ENCODE peak calls at places on chromosomes 6 and 20, in ten cellular contexts. I is CD4-positive, alpha-beta memory T cell; E is adipocyte; W is adrenal gland; G is PC-9; Z is fibroblast of mammary gland; H is aorta; Y is epithelial cell of esophagus; R is right lobe of liver; O is fibroblast of lung. Q is an unnamed sample.
A peak's percentile ranks its signal among the peaks of the same experiment; 100 is the strongest.

GRCh38 chr6:34392497-34393190 is at the start of gene NUDT3:
- DNase-seq in W (peak; percentile 94), O (peak; percentile 94), E (peak; percentile 98), Y (peak; percentile 90), I (peak; percentile 93), G (peak; percentile 83), Z (peak; percentile 91), H (peak; percentile 97), R (peak; percentile 96), Q (peak; percentile 95)

GRCh38 chr6:159943101-159943632 is 25.7 kb upstream of the IGF2R start:
- DNase-seq in O (peak; percentile 72), R (no peak), G (no peak), Z (peak; percentile 75), Y (peak; percentile 17), I (no peak), E (peak; percentile 75), H (no peak), W (no peak), Q (peak; percentile 47)

GRCh38 chr20:44129996-44130718 is 56.8 kb downstream of the JPH2 start:
- DNase-seq in I (no peak), E (no peak), Z (peak; percentile 38), H (peak; percentile 50), G (no peak), Y (no peak), O (no peak), R (no peak), W (no peak), Q (no peak)

GRCh38 chr20:2755451-2756055 is 44.9 kb downstream of the CPXM1 start:
- DNase-seq in H (no peak), G (no peak), E (no peak), I (no peak), W (no peak), O (no peak), Z (no peak), R (no peak), Y (no peak), Q (no peak)

GRCh38 chr6:8526619-8527018 is 91.3 kb upstream of the SLC35B3 start:
- DNase-seq in Z (no peak), G (no peak), W (no peak), R (no peak), H (no peak), O (no peak), E (no peak), Y (no peak), I (no peak), Q (no peak)

GRCh38 chr6:164322533-164322932 is 908.0 kb downstream of the QKI start:
- DNase-seq in R (no peak), H (no peak), E (peak; percentile 2), G (peak; percentile 57), O (peak; percentile 1), Z (peak; percentile 97), Y (peak; percentile 81), W (no peak), I (no peak), Q (peak; percentile 89)

GRCh38 chr6:80382796-80383195 is 276.3 kb downstream of the BCKDHB start:
- DNase-seq in H (no peak), Z (no peak), I (no peak), W (no peak), Y (no peak), E (peak; percentile 10), O (peak; percentile 54), R (no peak), G (no peak), Q (peak; percentile 54)

GRCh38 chr6:13923527-13924145 is 1.1 kb upstream of the RNF182 start:
- DNase-seq in Z (peak; percentile 72), I (no peak), E (peak; percentile 70), H (no peak), O (peak; percentile 51), G (no peak), Y (no peak), W (no peak), R (no peak), Q (peak; percentile 64)

GRCh38 chr6:100171533-100172321 is 177.7 kb upstream of the MCHR2 start:
- DNase-seq in R (no peak), Y (peak; percentile 63), I (no peak), E (peak; percentile 56), G (no peak), O (no peak), Z (peak; percentile 65), H (no peak), W (no peak), Q (no peak)

GRCh38 chr6:33905081-33905609 is 101.3 kb upstream of the MLN start:
- DNase-seq in Z (no peak), W (no peak), R (peak; percentile 22), E (no peak), Y (no peak), H (no peak), I (peak; percentile 73), O (no peak), G (no peak), Q (no peak)

GRCh38 chr20:24620937-24621519 is 151.6 kb downstream of the SYNDIG1 start:
- DNase-seq in Y (no peak), W (no peak), H (no peak), E (no peak), O (no peak), I (no peak), Z (no peak), G (no peak), R (no peak), Q (no peak)

GRCh38 chr20:47740225-47741184 is 44.8 kb downstream of the SULF2 start:
- DNase-seq in G (no peak), E (no peak), Y (peak; percentile 34), Z (no peak), O (no peak), H (peak; percentile 73), I (no peak), W (no peak), R (no peak), Q (no peak)

GRCh38 chr6:36997811-36998722 is 7.4 kb upstream of the FGD2 start:
- DNase-seq in Y (no peak), H (peak; percentile 53), Z (no peak), E (no peak), I (no peak), R (no peak), G (peak; percentile 21), O (no peak), W (peak; percentile 64), Q (no peak)

GRCh38 chr20:41149679-41150131 is 12.4 kb downstream of the PLCG1 start:
- DNase-seq in E (no peak), H (no peak), I (peak; percentile 38), R (peak; percentile 8), G (peak; percentile 56), O (peak; percentile 35), Y (peak; percentile 63), W (no peak), Z (peak; percentile 83), Q (peak; percentile 51)

DNA sequence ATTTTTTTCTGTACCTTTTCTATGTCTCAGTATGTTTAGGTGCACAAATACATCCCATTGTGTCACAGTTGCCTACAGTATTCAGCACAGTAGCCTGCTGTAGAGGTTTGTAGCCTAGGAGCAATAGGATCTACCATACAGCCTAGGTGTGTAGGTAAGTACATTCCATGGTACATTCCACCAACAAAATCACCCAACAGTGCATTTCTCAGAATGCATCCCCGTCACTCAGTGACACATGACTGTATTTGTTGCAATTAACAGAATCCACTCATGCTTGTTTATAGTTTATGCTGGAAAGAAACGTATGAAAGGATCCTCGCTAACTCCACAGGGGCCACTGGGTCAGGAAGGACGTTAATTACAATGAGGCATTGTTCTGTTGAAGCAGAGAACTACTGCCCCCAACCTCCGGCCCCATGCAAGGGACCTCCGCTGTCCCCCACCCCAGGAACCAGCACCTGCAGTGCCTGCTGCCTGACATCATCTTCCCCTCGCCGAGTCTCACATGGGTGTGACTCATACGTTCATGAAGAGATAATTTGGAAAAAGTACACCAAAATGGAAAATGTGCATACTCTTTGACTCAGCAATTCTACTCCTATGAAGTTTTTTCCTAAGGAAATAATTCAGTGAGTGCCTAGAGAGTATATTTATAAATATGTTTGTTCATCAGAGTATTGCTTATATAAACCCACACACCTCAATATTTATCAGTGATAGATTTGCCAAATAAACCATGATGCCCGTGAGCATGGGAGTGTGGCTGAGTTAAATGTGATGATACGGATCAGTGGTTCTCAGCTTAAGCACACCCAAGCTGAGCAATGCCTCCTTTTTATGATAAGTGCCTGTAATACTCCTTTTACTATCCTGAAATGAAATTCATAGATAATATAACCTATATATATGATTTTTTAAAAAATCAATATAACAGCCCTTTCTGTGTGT is 156.4 kb upstream of the ECI2 start:
- DNase-seq in E (peak; percentile 17), W (no peak), G (no peak), Y (peak; percentile 35), H (no peak), O (peak; percentile 38), I (no peak), R (no peak), Z (peak; percentile 54), Q (peak; percentile 61)
- H3K4me3 ChIP-seq in E (no peak overlapping the region), W (no peak overlapping the region), G (no peak overlapping the region), Y (no peak overlapping the region), H (no peak overlapping the region), O (no peak overlapping the region), I (no peak overlapping the region), R (no peak overlapping the region), Z (no peak overlapping the region), Q (no peak overlapping the region)

DNA sequence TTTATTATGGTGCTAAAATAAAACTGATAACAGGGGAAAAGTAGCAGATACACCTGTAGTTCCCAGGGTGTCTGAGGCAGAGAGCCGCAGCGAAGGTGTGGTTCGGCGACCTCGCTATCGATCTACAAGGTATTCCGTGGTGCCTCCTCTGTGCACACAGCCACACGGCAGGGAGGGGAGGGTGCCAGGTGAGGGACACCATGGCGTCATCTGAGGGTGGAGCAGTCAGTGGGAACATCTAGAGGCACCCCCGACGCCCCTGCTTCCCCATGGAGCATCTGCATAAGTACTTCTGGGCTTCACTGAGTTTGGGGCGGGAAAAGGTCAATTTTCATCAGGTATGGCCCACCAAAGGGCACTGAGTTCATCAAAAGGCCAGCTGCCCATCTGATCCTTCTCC is 243.3 kb downstream of the TAF4 start:
- DNase-seq in W (no peak), E (no peak), G (no peak), Y (no peak), Z (no peak), I (no peak), R (peak; percentile 17), O (no peak), H (peak; percentile 12), Q (no peak)
- H3K4me3 ChIP-seq in W (no peak overlapping the region), E (no peak overlapping the region), G (no peak overlapping the region), Y (no peak overlapping the region), Z (no peak overlapping the region), I (no peak overlapping the region), R (no peak overlapping the region), O (no peak overlapping the region), H (no peak overlapping the region), Q (no peak overlapping the region)

GRCh38 chr6:167996424-167997199 is 859 bp upstream of the KIF25 start:
- DNase-seq in R (no peak), H (no peak), W (no peak), G (no peak), Z (no peak), E (no peak), Y (no peak), O (no peak), I (no peak), Q (no peak)
- H3K4me3 ChIP-seq in R (no peak overlapping the region), H (no peak overlapping the region), W (no peak overlapping the region), G (no peak overlapping the region), Z (no peak overlapping the region), E (no peak overlapping the region), Y (no peak overlapping the region), O (no peak overlapping the region), I (no peak overlapping the region), Q (no peak overlapping the region)

DNA sequence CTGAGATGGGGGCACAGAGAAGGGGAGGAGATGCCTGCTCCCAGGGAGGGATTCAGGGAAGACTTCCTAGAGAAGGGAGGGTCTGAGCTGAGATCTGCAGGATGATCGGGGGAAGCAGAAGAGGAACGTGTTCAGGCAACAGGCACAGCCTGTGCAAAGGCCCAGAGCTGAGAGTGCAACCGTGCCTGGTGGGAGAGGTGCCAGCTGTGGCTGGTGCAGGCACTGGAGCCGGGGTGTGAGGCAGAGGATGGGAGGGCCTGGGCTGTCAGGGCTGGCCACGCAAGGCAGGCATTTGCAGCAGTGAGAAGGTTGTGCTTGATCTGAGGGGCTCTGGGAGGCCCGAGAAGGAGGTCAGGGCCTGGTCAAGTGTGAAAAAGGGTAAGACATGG is 27.7 kb downstream of the PTGIS start:
- DNase-seq in E (no peak), R (no peak), I (no peak), H (no peak), G (no peak), Z (no peak), O (no peak), Y (no peak), W (no peak), Q (no peak)
- H3K4me3 ChIP-seq in E (no peak overlapping the region), R (no peak overlapping the region), I (no peak overlapping the region), H (no peak overlapping the region), G (no peak overlapping the region), Z (no peak overlapping the region), O (no peak overlapping the region), Y (no peak overlapping the region), W (no peak overlapping the region), Q (no peak overlapping the region)